ENCODE peak calls at places on chromosomes 5 and 9, in five cellular contexts. E is neuronal stem cell, U is IMR-90, G is mesendoderm, Y is mesenchymal stem cell. O is an unnamed sample.
A peak's percentile ranks its signal among the peaks of the same experiment; 100 is the strongest.

GRCh38 chr9:104831681-104832080 is 67.8 kb downstream of the NIPSNAP3B start:
- DNase-seq in Y (peak; percentile 33), G (no peak), U (peak; percentile 79), E (no peak), O (no peak)

GRCh38 chr9:82436480-82436879 is 447.9 kb downstream of the SPATA31D1 start:
- DNase-seq in U (peak; percentile 41), E (no peak), G (no peak), Y (no peak), O (no peak)

GRCh38 chr5:62649476-62650113 is 71.0 kb downstream of the LRRC70 start:
- DNase-seq in G (peak; percentile 77), Y (no peak), U (no peak), E (no peak), O (no peak)

GRCh38 chr5:33539192-33539591 is 98.4 kb downstream of the TARS1 start:
- DNase-seq in G (no peak), Y (no peak), U (peak; percentile 20), E (no peak), O (no peak)

GRCh38 chr5:75524071-75524470 is 12.4 kb downstream of the POLK start:
- DNase-seq in E (no peak), G (no peak), Y (no peak), U (no peak), O (no peak)

GRCh38 chr9:134434896-134435506 is 108.7 kb downstream of the RXRA start:
- DNase-seq in E (no peak), Y (peak; percentile 95), U (peak; percentile 97), G (no peak), O (no peak)

GRCh38 chr9:90872835-90873294 is 71.2 kb downstream of the SYK start:
- DNase-seq in E (no peak), Y (no peak), G (no peak), U (no peak), O (no peak)

GRCh38 chr9:15249042-15249818 is 57.8 kb downstream of the TTC39B start:
- DNase-seq in G (peak; percentile 73), Y (peak; percentile 87), E (no peak), U (peak; percentile 87), O (no peak)

GRCh38 chr9:114619205-114619758 is 8.2 kb downstream of the TMEM268 start:
- DNase-seq in G (no peak), Y (no peak), E (no peak), U (no peak), O (no peak)

GRCh38 chr5:140219068-140219971 is 44.3 kb downstream of the CYSTM1 start:
- DNase-seq in U (no peak), E (no peak), Y (no peak), G (no peak), O (no peak)

GRCh38 chr5:140220032-140220697 is 45.2 kb downstream of the CYSTM1 start:
- DNase-seq in U (peak; percentile 66), Y (peak; percentile 60), G (peak; percentile 50), E (peak; percentile 39), O (no peak)

GRCh38 chr5:140222416-140222815 is 47.4 kb downstream of the CYSTM1 start:
- DNase-seq in G (no peak), U (no peak), E (no peak), Y (no peak), O (no peak)

GRCh38 chr5:140221697-140222223 is 46.8 kb downstream of the CYSTM1 start:
- DNase-seq in U (peak; percentile 93), E (no peak), Y (peak; percentile 80), G (no peak), O (no peak)

DNA sequence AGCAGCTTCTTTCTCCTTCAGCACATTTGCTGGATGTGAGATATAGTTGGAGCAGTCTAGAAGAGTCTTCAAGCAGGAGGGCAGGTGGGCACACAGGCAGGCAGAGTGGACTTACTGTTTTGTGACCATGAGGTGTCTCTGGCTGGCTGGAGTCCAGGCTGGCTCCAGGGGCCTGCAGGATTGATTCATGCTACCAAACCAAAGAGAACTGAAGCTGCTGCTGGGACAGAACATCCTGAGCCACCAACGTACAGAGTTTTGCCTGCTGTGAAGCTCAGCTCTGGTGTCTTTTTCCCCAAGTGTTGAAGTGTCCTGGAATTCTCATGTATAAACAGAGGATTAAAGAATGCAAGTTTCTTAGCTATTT is 45.7 kb downstream of the CYSTM1 start:
- DNase-seq in G (no peak), E (no peak), Y (peak; percentile 50), U (no peak), O (no peak)
- H2BK15ac ChIP-seq in G (no peak overlapping the region), E (no peak overlapping the region), Y (no peak overlapping the region), U (peak overlapping the region; percentile 8), O (no peak overlapping the region)

DNA sequence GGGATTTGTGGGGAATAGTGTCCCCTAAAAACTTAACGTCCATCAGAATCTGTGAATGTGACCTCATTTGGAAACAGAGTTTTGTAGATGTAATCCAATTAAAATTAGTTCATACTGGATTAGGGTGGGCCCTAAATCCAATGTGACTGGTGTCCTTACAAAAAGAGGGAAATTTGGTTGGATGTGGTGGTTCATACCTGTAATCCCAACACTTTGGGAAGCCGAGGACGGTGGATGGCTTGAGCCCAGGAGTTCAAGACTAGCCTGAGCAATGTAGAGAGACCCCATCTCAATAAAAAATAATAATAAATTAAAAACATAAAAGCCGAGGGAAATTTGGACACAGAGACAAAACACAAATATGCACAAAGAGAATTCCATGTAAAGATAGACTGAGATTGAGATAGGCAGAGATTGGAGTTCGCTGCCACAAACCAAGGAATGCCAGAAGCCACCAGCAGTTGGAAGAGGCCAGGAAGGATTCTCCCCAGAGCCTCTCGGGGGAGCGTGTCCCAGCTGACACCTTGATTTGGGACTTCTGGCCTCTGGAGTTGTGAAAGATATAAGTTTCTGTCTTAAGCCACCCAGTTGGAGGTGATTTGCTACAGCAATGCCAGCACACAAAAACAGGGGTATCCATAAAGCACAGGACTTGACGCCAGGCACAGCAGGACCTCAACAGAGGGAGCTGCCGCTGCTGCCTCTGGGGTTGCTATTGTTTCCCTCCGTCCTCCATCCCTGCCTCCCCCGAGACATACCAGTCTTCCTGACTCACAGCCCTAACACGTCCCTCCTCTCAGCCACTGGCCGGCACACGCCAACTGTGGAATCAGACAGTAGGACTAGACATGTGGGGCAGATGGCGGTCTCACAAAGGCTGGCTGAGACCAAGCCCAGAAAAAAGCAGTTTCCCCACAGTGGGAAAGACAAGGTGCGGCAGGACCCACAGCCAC is 73.8 kb upstream of the IL17B start:
- DNase-seq in U (peak; percentile 96), E (no peak), Y (peak; percentile 99), G (peak; percentile 96), O (peak; percentile 65)
- H2BK15ac ChIP-seq in U (peak overlapping the region; percentile 98), E (peak overlapping the region; percentile 1), Y (peak overlapping the region; percentile 87), G (no peak overlapping the region), O (no peak overlapping the region)

GRCh38 chr9:129555512-129556203 is 65.2 kb downstream of the C9orf50 start:
- DNase-seq in E (no peak), G (no peak), U (peak; percentile 26), Y (no peak), O (no peak)
- H2BK15ac ChIP-seq in E (no peak overlapping the region), G (no peak overlapping the region), U (peak overlapping the region; percentile 72), Y (no peak overlapping the region), O (no peak overlapping the region)

DNA sequence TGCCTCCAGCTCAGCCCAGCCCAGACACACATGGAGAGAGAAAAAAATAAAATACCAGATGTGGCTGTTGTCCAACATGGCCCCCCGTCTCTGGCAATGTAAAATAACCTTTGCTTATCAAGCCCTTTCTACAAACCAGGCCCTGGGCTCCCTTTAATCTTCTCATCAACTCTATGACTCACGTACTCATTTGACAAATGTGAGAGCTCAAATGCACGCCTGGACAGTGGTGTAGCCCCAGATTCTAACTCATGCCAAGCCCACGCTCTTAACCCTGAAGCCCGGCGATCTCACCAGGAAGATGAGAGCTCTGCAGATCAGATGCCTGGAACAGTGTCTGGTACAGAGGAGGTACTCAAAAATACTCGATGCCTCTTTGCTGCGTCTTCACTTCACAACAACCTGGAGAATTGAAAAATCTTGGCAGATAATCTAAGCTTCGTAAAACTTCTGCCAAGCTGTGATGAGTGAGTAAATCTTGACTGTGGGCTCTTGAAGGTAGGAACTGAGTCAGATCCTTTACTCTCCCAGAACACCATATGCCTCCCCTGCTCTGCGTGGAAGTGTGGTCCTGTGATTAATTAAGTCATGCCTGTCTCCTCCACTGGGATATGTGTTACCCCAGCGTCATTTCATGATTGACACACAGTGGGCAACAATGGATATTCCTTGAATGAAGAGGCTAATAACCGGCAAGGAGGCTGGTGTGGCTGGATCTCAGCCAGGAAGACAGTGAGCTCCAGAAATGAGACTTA is 102.0 kb upstream of the FSTL4 start:
- DNase-seq in U (no peak), G (no peak), E (no peak), Y (no peak), O (no peak)
- H2BK15ac ChIP-seq in U (no peak overlapping the region), G (no peak overlapping the region), E (no peak overlapping the region), Y (no peak overlapping the region), O (no peak overlapping the region)